ENCODE peak calls at places on chromosomes 7 and 10, in five cellular contexts. R, L, E, V and N are unnamed samples.
A peak's percentile ranks its signal among the peaks of the same experiment; 100 is the strongest.

GRCh38 chr10:76309744-76310441 is 878.5 kb downstream of the LRMDA start:
- DNase-seq in R (peak; percentile 98), L (peak; percentile 19), E (no peak), V (peak; percentile 32), N (no peak)

GRCh38 chr7:87231243-87231642 is 11.7 kb upstream of the TMEM243 start:
- DNase-seq in R (no peak), L (no peak), E (no peak), V (no peak), N (no peak)

GRCh38 chr10:12434277-12434676 is 84.9 kb downstream of the CAMK1D start:
- DNase-seq in R (no peak), L (peak; percentile 19), E (no peak), V (no peak), N (no peak)

GRCh38 chr7:106219170-106219569 is 65.6 kb downstream of the NAMPT start:
- DNase-seq in R (no peak), L (no peak), E (no peak), V (no peak), N (no peak)

GRCh38 chr10:26407406-26407969 is 30.7 kb upstream of the APBB1IP start:
- DNase-seq in R (peak; percentile 35), L (no peak), E (no peak), V (no peak), N (no peak)

GRCh38 chr7:94338921-94339371 is 55.7 kb upstream of the COL1A2 start:
- DNase-seq in R (peak; percentile 74), L (peak; percentile 70), E (no peak), V (peak; percentile 83), N (no peak)

GRCh38 chr10:103265712-103266329 is 11.1 kb upstream of the INA start:
- DNase-seq in R (peak; percentile 61), L (no peak), E (no peak), V (peak; percentile 82), N (no peak)

GRCh38 chr7:127678330-127678729 is 26.3 kb downstream of the SND1 start:
- DNase-seq in R (peak; percentile 63), L (no peak), E (no peak), V (no peak), N (no peak)

GRCh38 chr7:12025246-12025645 is 185.8 kb upstream of the TMEM106B start:
- DNase-seq in R (peak; percentile 47), L (no peak), E (no peak), V (peak; percentile 23), N (no peak)

GRCh38 chr7:126656165-126656564 is 596.6 kb downstream of the GRM8 start:
- DNase-seq in R (no peak), L (no peak), E (no peak), V (no peak), N (no peak)

GRCh38 chr7:155284496-155285274 is 13.0 kb upstream of the INSIG1 start:
- DNase-seq in R (no peak), L (no peak), E (no peak), V (no peak), N (no peak)

GRCh38 chr7:113891828-113892227 is 27.0 kb downstream of the PPP1R3A start:
- DNase-seq in R (peak; percentile 86), L (no peak), E (no peak), V (peak; percentile 56), N (no peak)

GRCh38 chr10:91700788-91701444 is 68.0 kb upstream of the PPP1R3C start:
- DNase-seq in R (peak; percentile 74), L (no peak), E (no peak), V (peak; percentile 81), N (no peak)

GRCh38 chr7:143974457-143974856 is 19.8 kb downstream of the OR2F1 start:
- DNase-seq in R (no peak), L (no peak), E (no peak), V (no peak), N (no peak)

GRCh38 chr7:2934211-2934731 is 90.2 kb upstream of the GNA12 start:
- DNase-seq in R (peak; percentile 79), L (no peak), E (peak; percentile 61), V (peak; percentile 70), N (no peak)

GRCh38 chr10:118799779-118800178 is 45.0 kb upstream of the CACUL1 start:
- DNase-seq in R (peak; percentile 58), L (no peak), E (no peak), V (peak; percentile 23), N (no peak)

GRCh38 chr10:116263870-116264269 is 9.1 kb downstream of the GFRA1 start:
- DNase-seq in R (peak; percentile 55), L (no peak), E (no peak), V (peak; percentile 10), N (no peak)

GRCh38 chr10:20922033-20922432 is 24.9 kb upstream of the NEBL start:
- DNase-seq in R (no peak), L (no peak), E (no peak), V (no peak), N (no peak)

GRCh38 chr10:47396311-47396717 is 12.2 kb upstream of the ZNF488 start:
- DNase-seq in R (no peak), L (peak; percentile 6), E (no peak), V (no peak), N (no peak)

GRCh38 chr7:1961776-1962276 is 270.9 kb downstream of the MAD1L1 start:
- DNase-seq in R (peak; percentile 98), L (no peak), E (no peak), V (peak; percentile 96), N (no peak)

GRCh38 chr7:93914581-93915066 is 6.9 kb upstream of the GNG11 start:
- DNase-seq in R (peak; percentile 75), L (no peak), E (no peak), V (peak; percentile 71), N (no peak)

GRCh38 chr7:130791746-130792145 is 57.7 kb upstream of the KLF14 start:
- DNase-seq in R (no peak), L (no peak), E (no peak), V (no peak), N (no peak)

GRCh38 chr10:25818751-25819150 is 115.3 kb upstream of the MYO3A start:
- DNase-seq in R (no peak), L (no peak), E (no peak), V (no peak), N (no peak)

GRCh38 chr10:67602268-67602950 is 93.6 kb downstream of the CTNNA3 start:
- DNase-seq in R (peak; percentile 94), L (no peak), E (no peak), V (peak; percentile 96), N (no peak)

GRCh38 chr10:1377231-1377630 is 321.0 kb downstream of the WDR37 start:
- DNase-seq in R (no peak), L (no peak), E (no peak), V (no peak), N (no peak)

GRCh38 chr7:116273918-116274301 is 63.6 kb downstream of the TES start:
- DNase-seq in R (no peak), L (no peak), E (no peak), V (no peak), N (no peak)

GRCh38 chr7:594920-595620 is 75.4 kb upstream of the PDGFA start:
- DNase-seq in R (no peak), L (no peak), E (no peak), V (no peak), N (no peak)

GRCh38 chr7:142913051-142913450 is 20.5 kb downstream of the TRPV5 start:
- DNase-seq in R (no peak), L (no peak), E (no peak), V (no peak), N (no peak)
- TF ChIP-seq CTCF in R (no peak), L (no peak), E (no peak), V (no peak), N (no peak)

GRCh38 chr10:73408978-73409521 is 4.8 kb downstream of the ANXA7 start:
- DNase-seq in R (no peak), L (no peak), E (no peak), V (no peak), N (no peak)
- H3K4me3 ChIP-seq in R (no peak overlapping the region), L (no peak overlapping the region), E (no peak overlapping the region), V (no peak overlapping the region), N (no peak overlapping the region)

GRCh38 chr7:82723411-82723810 is 279.8 kb upstream of the CACNA2D1 start:
- DNase-seq in R (peak; percentile 24), L (no peak), E (no peak), V (no peak), N (no peak)

GRCh38 chr7:82732677-82733076 is 289.1 kb upstream of the CACNA2D1 start:
- DNase-seq in R (no peak), L (no peak), E (no peak), V (no peak), N (no peak)

GRCh38 chr7:82726038-82726800 is 282.6 kb upstream of the CACNA2D1 start:
- DNase-seq in R (peak; percentile 62), L (no peak), E (no peak), V (no peak), N (no peak)

DNA sequence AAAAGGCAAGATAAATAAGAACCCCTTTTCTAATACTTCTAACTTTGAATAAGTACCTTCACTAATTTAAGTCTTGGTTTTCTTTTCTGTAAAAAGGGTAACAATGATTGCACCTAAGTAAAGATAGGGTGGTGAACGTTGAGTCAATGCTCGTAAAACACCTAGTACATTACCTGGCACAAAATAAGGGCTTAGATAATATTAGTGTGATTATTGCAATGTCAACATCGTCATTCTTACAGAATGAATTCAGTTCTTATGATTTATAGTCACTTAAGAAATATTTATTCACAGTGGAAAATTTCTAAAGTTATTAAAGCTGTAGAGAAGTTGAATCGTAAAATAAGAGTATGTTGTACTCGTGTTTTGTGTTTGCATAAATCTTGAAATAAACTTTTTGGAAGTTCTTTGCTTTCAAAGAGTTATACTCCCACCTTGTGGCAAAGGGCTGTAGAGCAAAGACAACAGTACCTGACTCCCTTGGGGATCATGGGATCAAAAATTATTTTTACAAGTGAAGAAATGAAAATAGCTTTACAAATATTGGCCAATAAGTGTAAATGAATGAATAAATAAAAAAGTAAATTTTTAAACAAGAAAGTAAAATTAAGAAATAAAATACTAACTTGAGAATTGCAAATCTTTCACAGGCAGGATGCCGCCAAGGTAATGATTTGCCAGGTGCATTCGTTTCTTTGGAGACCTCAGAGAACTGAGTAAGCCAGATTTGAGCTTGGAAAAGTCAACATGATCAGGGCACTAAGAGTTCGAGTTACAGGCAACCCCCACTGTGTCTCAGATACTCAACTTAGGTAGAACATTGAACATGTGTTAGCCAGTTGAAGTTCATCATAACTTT is 285.8 kb upstream of the CACNA2D1 start:
- DNase-seq in R (no peak), L (peak; percentile 14), E (no peak), V (peak; percentile 60), N (no peak)
- TF ChIP-seq CTCF in R (peak; percentile 92), L (peak; percentile 35), E (no peak), V (peak; percentile 86), N (no peak)

GRCh38 chr7:151890355-151891004 is 13.6 kb upstream of the PRKAG2 start:
- DNase-seq in R (no peak), L (peak; percentile 8), E (peak; percentile 65), V (no peak), N (no peak)

GRCh38 chr7:151891753-151892152 is 14.8 kb upstream of the PRKAG2 start:
- DNase-seq in R (no peak), L (peak; percentile 5), E (peak; percentile 41), V (no peak), N (no peak)

GRCh38 chr7:151893405-151893923 is 16.5 kb upstream of the PRKAG2 start:
- DNase-seq in R (no peak), L (peak; percentile 3), E (peak; percentile 56), V (no peak), N (no peak)

GRCh38 chr7:151889406-151890354 is 12.8 kb upstream of the PRKAG2 start:
- DNase-seq in R (no peak), L (peak; percentile 1), E (peak; percentile 45), V (no peak), N (no peak)

DNA sequence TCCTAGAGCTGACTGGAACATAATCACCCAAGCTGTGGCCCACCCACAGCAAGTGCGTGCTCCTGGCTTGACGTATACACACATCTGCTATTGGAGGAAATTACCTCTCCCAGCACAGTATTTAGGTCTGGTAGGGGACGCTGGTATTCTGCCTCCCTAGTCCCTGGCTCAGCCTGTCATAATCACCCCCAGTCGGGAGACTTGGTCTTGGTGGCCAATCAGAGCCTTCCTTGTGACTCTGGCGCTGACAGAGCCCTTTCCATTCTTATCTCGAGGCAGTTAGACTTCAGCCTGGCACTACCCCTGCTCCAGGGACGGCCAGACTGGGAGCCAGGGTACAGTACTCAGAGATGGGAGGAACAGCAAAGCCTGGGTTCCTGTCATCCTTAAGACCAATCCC is 14.3 kb upstream of the PRKAG2 start:
- DNase-seq in R (no peak), L (peak; percentile 36), E (peak; percentile 43), V (no peak), N (peak; percentile 47)
- H3K4me3 ChIP-seq in R (no peak overlapping the region), L (no peak overlapping the region), E (no peak overlapping the region), V (no peak overlapping the region), N (no peak overlapping the region)